ENCODE peak calls at places on chromosomes 16 and 17, in six cellular contexts. V, S, X, D, Z and F are unnamed samples.

GRCh38 chr17:73401911-73402310 is 90.1 kb upstream of the CDC42EP4 start:
- DNase-seq in X (no peak), V (peak; percentile 2), Z (no peak), S (no peak), D (peak; percentile 46), F (no peak)

GRCh38 chr17:77491921-77492445 is 351.2 kb downstream of the SEC14L1 start:
- DNase-seq in Z (no peak), X (no peak), D (peak; percentile 97), V (no peak), S (peak; percentile 67), F (no peak)

GRCh38 chr17:79463421-79464309 is 147.2 kb downstream of the RBFOX3 start:
- DNase-seq in D (no peak), Z (no peak), X (no peak), V (no peak), S (no peak), F (no peak)

GRCh38 chr17:41176744-41177387 is 1.2 kb downstream of the KRTAP4-2 start:
- DNase-seq in S (no peak), V (no peak), Z (no peak), X (no peak), D (peak; percentile 41), F (no peak)

GRCh38 chr16:20844054-20844453 is 37.7 kb downstream of the REXO5 start:
- DNase-seq in X (no peak), Z (no peak), S (no peak), V (no peak), D (no peak), F (no peak)

GRCh38 chr17:28700830-28701492 is 10.7 kb downstream of the PROCA1 start:
- DNase-seq in D (no peak), V (no peak), X (no peak), Z (no peak), S (no peak), F (no peak)

GRCh38 chr16:87553174-87553573 is 49.1 kb upstream of the JPH3 start:
- DNase-seq in X (no peak), S (no peak), D (no peak), Z (no peak), V (no peak), F (no peak)

GRCh38 chr17:14004927-14005630 is 64.2 kb upstream of the COX10 start:
- DNase-seq in D (no peak), X (no peak), Z (no peak), S (no peak), V (no peak), F (no peak)

GRCh38 chr17:76968707-76969597 is 100.7 kb downstream of the MGAT5B start:
- DNase-seq in X (peak; percentile 53), D (peak; percentile 94), Z (no peak), V (peak; percentile 2), S (no peak), F (no peak)

GRCh38 chr17:38743556-38744171 is 4.5 kb downstream of the PCGF2 start:
- DNase-seq in X (peak; percentile 22), D (no peak), V (no peak), S (no peak), Z (no peak), F (no peak)

GRCh38 chr17:38741443-38741842 is 6.7 kb downstream of the PCGF2 start:
- DNase-seq in S (no peak), D (no peak), V (no peak), Z (no peak), X (no peak), F (no peak)

GRCh38 chr17:38740806-38741205 is 7.3 kb downstream of the PCGF2 start:
- DNase-seq in X (no peak), Z (no peak), S (no peak), D (no peak), V (no peak), F (no peak)

GRCh38 chr17:38741853-38742421 is 6.2 kb downstream of the PCGF2 start:
- DNase-seq in Z (no peak), S (no peak), X (peak; percentile 48), V (peak; percentile 43), D (no peak), F (no peak)

DNA sequence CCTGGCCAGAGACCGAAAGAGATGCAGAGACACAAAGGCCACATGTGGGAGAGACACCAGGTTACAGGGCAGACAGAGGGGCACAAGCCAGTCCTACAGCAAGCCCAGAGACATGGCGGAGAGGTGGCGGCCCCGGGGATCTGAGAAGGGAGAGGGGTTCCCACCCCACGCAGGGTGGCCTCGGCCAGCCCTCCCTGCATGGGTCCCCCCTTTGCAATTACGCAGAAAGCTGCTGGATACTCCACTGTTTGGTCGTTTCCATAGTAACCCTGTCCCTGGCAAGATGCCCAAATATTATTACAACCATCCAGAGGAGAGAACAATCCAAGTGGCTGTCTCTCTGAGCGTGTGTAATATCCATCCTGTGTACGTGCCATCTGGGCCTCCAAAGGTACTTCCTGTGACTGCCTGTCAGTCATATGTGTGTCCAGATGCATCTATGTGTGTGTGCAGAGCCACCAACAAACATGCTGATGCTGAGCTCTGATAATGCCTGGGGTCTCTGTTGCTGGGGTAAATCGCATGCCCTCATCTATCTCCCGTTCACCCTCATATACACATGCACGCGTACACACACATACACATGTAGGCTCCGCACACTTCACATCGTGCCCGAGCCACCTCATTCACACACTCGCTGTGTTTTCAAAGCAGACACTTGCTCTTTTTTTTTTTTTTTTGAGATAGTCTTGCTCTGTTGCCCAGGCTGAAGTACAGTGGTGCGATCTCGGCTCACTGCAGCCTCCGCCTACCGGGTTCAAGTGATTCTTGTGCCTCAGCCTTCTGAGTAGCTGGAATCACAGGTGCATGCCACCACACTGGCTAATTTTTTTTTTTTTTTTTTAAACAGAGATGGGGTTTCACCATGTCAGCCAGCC is 5.5 kb downstream of the PCGF2 start:
- DNase-seq in D (no peak), V (peak; percentile 87), X (peak; percentile 86), Z (no peak), S (no peak), F (peak; percentile 77)
- H3K4me3 ChIP-seq in D (no peak overlapping the region), V (no peak overlapping the region), X (no peak overlapping the region), Z (no peak overlapping the region), S (no peak overlapping the region), F (no peak overlapping the region)

GRCh38 chr16:81519298-81520150 is 74.9 kb downstream of the CMIP start:
- DNase-seq in Z (no peak), S (peak; percentile 52), V (no peak), D (peak; percentile 27), X (no peak), F (no peak)
- H3K4me3 ChIP-seq in Z (no peak overlapping the region), S (no peak overlapping the region), V (no peak overlapping the region), D (no peak overlapping the region), X (no peak overlapping the region), F (no peak overlapping the region)

GRCh38 chr16:65119905-65120341 is 1.9 kb downstream of the CDH11 start:
- DNase-seq in D (no peak), Z (no peak), S (no peak), V (peak; percentile 92), X (peak; percentile 20), F (no peak)
- H3K4me3 ChIP-seq in D (no peak overlapping the region), Z (no peak overlapping the region), S (peak overlapping the region; percentile 78), V (peak overlapping the region; percentile 94), X (peak overlapping the region; percentile 76), F (peak overlapping the region; percentile 69)

DNA sequence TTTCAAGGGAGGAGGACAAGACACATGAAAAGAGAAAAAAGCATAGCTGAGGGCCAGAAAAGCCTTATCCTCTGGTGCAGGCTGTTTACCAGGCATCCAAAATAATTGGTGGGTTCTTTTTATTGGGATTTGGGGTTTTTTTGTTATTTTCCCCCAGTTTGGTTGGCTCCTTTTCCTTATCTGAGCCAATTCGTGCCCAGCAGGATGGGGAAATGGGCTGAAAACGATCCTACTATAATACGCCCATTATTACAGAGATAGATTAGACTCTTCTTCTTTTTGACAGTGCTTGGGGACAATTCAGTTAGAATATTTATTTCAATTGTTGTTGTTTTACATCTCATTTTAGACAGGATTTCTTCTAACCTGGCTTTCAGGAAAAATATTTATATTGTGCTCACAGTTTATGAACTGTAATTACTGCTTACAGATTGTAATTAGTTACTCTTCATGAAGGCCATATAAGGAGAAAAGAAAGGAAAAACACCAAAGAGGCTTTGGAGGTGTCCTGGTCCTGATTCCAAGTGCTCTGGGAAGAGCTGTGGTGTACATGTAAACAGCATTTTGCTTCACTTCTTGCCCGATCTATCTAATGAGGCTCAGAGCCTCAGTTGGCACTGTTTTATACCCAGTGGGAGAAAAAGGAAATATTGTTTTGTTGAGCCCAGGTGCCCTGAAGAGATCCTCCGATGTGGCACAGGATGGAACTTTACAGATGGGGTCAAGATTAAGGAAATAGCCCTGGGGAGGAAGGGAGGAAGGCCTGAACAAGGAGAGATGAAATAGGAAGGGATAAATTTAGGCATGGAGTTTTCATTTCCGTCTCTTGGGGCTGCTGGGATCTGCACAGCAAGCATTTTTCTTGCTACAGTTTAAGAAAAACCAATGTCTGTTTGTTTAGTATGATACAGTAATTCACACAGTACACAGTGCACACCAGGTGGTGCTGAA is 611 bp upstream of the ANKRD40 start:
- DNase-seq in S (no peak), V (peak; percentile 37), X (no peak), Z (no peak), D (peak; percentile 58), F (no peak)
- H3K4me3 ChIP-seq in S (peak overlapping the region; percentile 73), V (peak overlapping the region; percentile 83), X (peak overlapping the region; percentile 46), Z (peak overlapping the region; percentile 76), D (peak overlapping the region; percentile 71), F (peak overlapping the region; percentile 70)

GRCh38 chr16:89573826-89574680 is 1.5 kb upstream of the CPNE7 start:
- DNase-seq in Z (no peak), V (no peak), X (no peak), S (no peak), D (no peak), F (no peak)
- H3K4me3 ChIP-seq in Z (no peak overlapping the region), V (no peak overlapping the region), X (no peak overlapping the region), S (no peak overlapping the region), D (no peak overlapping the region), F (peak overlapping the region; percentile 42)

DNA sequence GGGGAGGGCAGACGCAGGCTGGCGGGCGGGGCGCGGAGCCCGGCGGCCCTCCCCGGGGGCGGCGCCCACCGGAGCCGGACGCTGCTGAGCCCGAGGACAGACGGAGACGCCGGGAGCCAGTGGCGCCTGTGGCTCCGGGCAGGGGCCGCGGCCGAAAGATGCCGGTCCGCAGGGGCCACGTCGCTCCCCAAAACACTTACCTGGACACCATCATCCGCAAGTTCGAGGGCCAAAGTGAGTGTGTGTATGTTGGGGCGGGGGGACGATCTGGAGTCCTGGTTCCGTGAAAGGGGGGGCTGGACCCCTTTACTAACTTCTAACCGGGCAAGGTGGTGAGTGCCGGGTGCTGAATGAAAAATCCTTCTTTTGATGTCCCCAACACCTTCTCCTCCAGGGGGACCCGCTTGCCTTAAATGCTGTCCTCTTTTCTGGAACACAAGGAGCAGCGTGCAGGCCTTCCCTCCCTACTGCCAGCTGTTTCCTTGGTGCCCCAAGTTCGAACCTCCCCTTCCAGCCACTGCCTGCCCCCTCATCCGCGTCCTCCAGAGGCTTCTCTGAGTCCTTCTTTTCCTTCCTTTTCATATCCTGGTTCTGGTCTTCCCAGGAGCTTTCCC is at the start of gene KCNH6:
- DNase-seq in Z (no peak), X (no peak), D (no peak), S (no peak), V (no peak), F (no peak)
- H3K4me3 ChIP-seq in Z (no peak within 1 kb of the TSS), X (no peak within 1 kb of the TSS), D (no peak within 1 kb of the TSS), S (no peak within 1 kb of the TSS), V (peak within 1 kb of the TSS; percentile 42), F (no peak within 1 kb of the TSS)

DNA sequence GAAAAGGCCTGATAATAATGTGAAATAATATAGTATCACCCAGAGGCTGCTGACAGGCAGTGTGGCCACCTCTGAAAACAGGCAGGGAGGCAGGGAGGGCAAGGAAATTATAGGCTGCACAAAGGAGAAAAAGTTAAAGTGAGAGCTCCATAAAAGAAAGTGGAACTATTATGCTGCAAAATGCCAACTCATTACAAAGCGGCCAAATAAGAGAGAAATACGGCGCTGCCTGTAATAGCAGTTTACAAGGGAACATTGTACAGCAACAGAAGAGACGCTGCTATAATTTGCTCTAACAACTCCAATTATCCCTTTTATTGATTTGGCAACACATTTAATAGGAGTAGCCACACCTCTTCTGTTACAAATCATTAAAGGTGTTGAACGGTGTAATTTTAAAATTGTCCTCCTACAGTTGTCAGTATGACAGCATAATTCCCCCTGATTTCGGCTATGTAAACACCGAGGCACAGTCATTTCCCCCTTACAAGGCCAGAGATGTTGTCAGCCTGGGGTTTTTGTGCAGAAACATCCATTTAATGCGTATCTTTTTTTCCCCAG is 120.3 kb downstream of the MRM1 start:
- DNase-seq in Z (no peak), X (no peak), S (no peak), D (no peak), V (peak; percentile 4), F (no peak)
- H3K4me3 ChIP-seq in Z (peak overlapping the region; percentile 41), X (no peak overlapping the region), S (peak overlapping the region; percentile 30), D (peak overlapping the region; percentile 14), V (no peak overlapping the region), F (peak overlapping the region; percentile 51)